ENCODE peak calls at places on chromosome 14, in nine cellular contexts. One of them, this sample, is unnamed.

GRCh38 chr14:25461780-25462179 is 411.8 kb upstream of the STXBP6 start:
- DNase-seq in AG04450: no peak
- DNase-seq in right atrium auricular region: no peak
- DNase-seq in OCI-LY7: no peak
- DNase-seq in HepG2: no peak
- DNase-seq in HL-60: no peak
- DNase-seq in astrocyte of the spinal cord: no peak
- DNase-seq in lung: no peak
- DNase-seq in colonic mucosa: no peak
- DNase-seq in this sample: no peak

GRCh38 chr14:105487986-105488777 is 1.5 kb downstream of the CRIP1 start:
- DNase-seq in AG04450: no peak
- DNase-seq in right atrium auricular region: peak; percentile 62
- DNase-seq in OCI-LY7: no peak
- DNase-seq in HepG2: no peak
- DNase-seq in HL-60: no peak
- DNase-seq in astrocyte of the spinal cord: no peak
- DNase-seq in lung: no peak
- DNase-seq in colonic mucosa: peak; percentile 86
- DNase-seq in this sample: peak; percentile 26

GRCh38 chr14:67881225-67881624 is 61.6 kb downstream of the RAD51B start:
- DNase-seq in AG04450: no peak
- DNase-seq in right atrium auricular region: no peak
- DNase-seq in OCI-LY7: no peak
- DNase-seq in HepG2: no peak
- DNase-seq in HL-60: no peak
- DNase-seq in astrocyte of the spinal cord: no peak
- DNase-seq in lung: no peak
- DNase-seq in colonic mucosa: no peak
- DNase-seq in this sample: no peak

GRCh38 chr14:90880282-90880681 is 64.1 kb upstream of the TTC7B start:
- DNase-seq in AG04450: no peak
- DNase-seq in right atrium auricular region: no peak
- DNase-seq in OCI-LY7: no peak
- DNase-seq in HepG2: no peak
- DNase-seq in HL-60: no peak
- DNase-seq in astrocyte of the spinal cord: no peak
- DNase-seq in lung: no peak
- DNase-seq in colonic mucosa: no peak
- DNase-seq in this sample: no peak

GRCh38 chr14:32078030-32078793 is 1.1 kb downstream of the ARHGAP5 start:
- DNase-seq in AG04450: no peak
- DNase-seq in right atrium auricular region: peak; percentile 63
- DNase-seq in OCI-LY7: peak; percentile 8
- DNase-seq in HepG2: peak; percentile 70
- DNase-seq in HL-60: no peak
- DNase-seq in astrocyte of the spinal cord: peak; percentile 50
- DNase-seq in lung: peak; percentile 41
- DNase-seq in colonic mucosa: peak; percentile 45
- DNase-seq in this sample: peak; percentile 33

GRCh38 chr14:43901950-43902349 is 605.1 kb downstream of the FSCB start:
- DNase-seq in AG04450: no peak
- DNase-seq in right atrium auricular region: no peak
- DNase-seq in OCI-LY7: no peak
- DNase-seq in HepG2: peak; percentile 70
- DNase-seq in HL-60: no peak
- DNase-seq in astrocyte of the spinal cord: no peak
- DNase-seq in lung: no peak
- DNase-seq in colonic mucosa: no peak
- DNase-seq in this sample: no peak

GRCh38 chr14:102728509-102728908 is 48.7 kb upstream of the TRAF3 start:
- DNase-seq in AG04450: no peak
- DNase-seq in right atrium auricular region: no peak
- DNase-seq in OCI-LY7: no peak
- DNase-seq in HepG2: no peak
- DNase-seq in HL-60: no peak
- DNase-seq in astrocyte of the spinal cord: no peak
- DNase-seq in lung: no peak
- DNase-seq in colonic mucosa: no peak
- DNase-seq in this sample: no peak

GRCh38 chr14:99549684-99550083 is 54.3 kb downstream of the CCDC85C start:
- DNase-seq in AG04450: no peak
- DNase-seq in right atrium auricular region: no peak
- DNase-seq in OCI-LY7: no peak
- DNase-seq in HepG2: peak; percentile 57
- DNase-seq in HL-60: no peak
- DNase-seq in astrocyte of the spinal cord: no peak
- DNase-seq in lung: no peak
- DNase-seq in colonic mucosa: no peak
- DNase-seq in this sample: no peak

GRCh38 chr14:91545204-91545603 is 35.1 kb upstream of the PPP4R3A start:
- DNase-seq in AG04450: no peak
- DNase-seq in right atrium auricular region: no peak
- DNase-seq in OCI-LY7: no peak
- DNase-seq in HepG2: no peak
- DNase-seq in HL-60: no peak
- DNase-seq in astrocyte of the spinal cord: no peak
- DNase-seq in lung: no peak
- DNase-seq in colonic mucosa: no peak
- DNase-seq in this sample: no peak

GRCh38 chr14:105389976-105390848 is 8.1 kb upstream of the TEX22 start:
- DNase-seq in AG04450: no peak
- DNase-seq in right atrium auricular region: no peak
- DNase-seq in OCI-LY7: peak; percentile 19
- DNase-seq in HepG2: no peak
- DNase-seq in HL-60: peak; percentile 48
- DNase-seq in astrocyte of the spinal cord: no peak
- DNase-seq in lung: no peak
- DNase-seq in colonic mucosa: no peak
- DNase-seq in this sample: no peak

GRCh38 chr14:71135496-71135895 is 228.2 kb downstream of the PCNX1 start:
- DNase-seq in AG04450: no peak
- DNase-seq in right atrium auricular region: no peak
- DNase-seq in OCI-LY7: no peak
- DNase-seq in HepG2: no peak
- DNase-seq in HL-60: no peak
- DNase-seq in astrocyte of the spinal cord: no peak
- DNase-seq in lung: no peak
- DNase-seq in colonic mucosa: no peak
- DNase-seq in this sample: no peak

GRCh38 chr14:37595809-37596595 is 573 bp downstream of the TTC6 start:
- DNase-seq in AG04450: no peak
- DNase-seq in right atrium auricular region: no peak
- DNase-seq in OCI-LY7: no peak
- DNase-seq in HepG2: peak; percentile 99
- DNase-seq in HL-60: peak; percentile 45
- DNase-seq in astrocyte of the spinal cord: no peak
- DNase-seq in lung: peak; percentile 86
- DNase-seq in colonic mucosa: peak; percentile 94
- DNase-seq in this sample: no peak

GRCh38 chr14:65431951-65432350 is 19.4 kb downstream of the FUT8 start:
- DNase-seq in AG04450: no peak
- DNase-seq in right atrium auricular region: no peak
- DNase-seq in OCI-LY7: no peak
- DNase-seq in HepG2: no peak
- DNase-seq in HL-60: no peak
- DNase-seq in astrocyte of the spinal cord: peak; percentile 49
- DNase-seq in lung: no peak
- DNase-seq in colonic mucosa: no peak
- DNase-seq in this sample: no peak

GRCh38 chr14:96164861-96165490 is 39.7 kb upstream of the BDKRB2 start:
- DNase-seq in AG04450: no peak
- DNase-seq in right atrium auricular region: peak; percentile 38
- DNase-seq in OCI-LY7: no peak
- DNase-seq in HepG2: no peak
- DNase-seq in HL-60: no peak
- DNase-seq in astrocyte of the spinal cord: no peak
- DNase-seq in lung: no peak
- DNase-seq in colonic mucosa: peak; percentile 11
- DNase-seq in this sample: no peak

GRCh38 chr14:20690848-20691640 is 2.5 kb downstream of the ANG start:
- DNase-seq in AG04450: no peak
- DNase-seq in right atrium auricular region: peak; percentile 63
- DNase-seq in OCI-LY7: peak; percentile 70
- DNase-seq in HepG2: peak; percentile 84
- DNase-seq in HL-60: peak; percentile 49
- DNase-seq in astrocyte of the spinal cord: peak; percentile 70
- DNase-seq in lung: peak; percentile 53
- DNase-seq in colonic mucosa: peak; percentile 75
- DNase-seq in this sample: no peak

GRCh38 chr14:96405603-96406158 is 13.8 kb downstream of the AK7 start:
- DNase-seq in AG04450: no peak
- DNase-seq in right atrium auricular region: no peak
- DNase-seq in OCI-LY7: no peak
- DNase-seq in HepG2: no peak
- DNase-seq in HL-60: no peak
- DNase-seq in astrocyte of the spinal cord: no peak
- DNase-seq in lung: no peak
- DNase-seq in colonic mucosa: no peak
- DNase-seq in this sample: no peak

GRCh38 chr14:96502621-96503251 is 554 bp downstream of the PAPOLA start:
- DNase-seq in AG04450: no peak
- DNase-seq in right atrium auricular region: peak; percentile 62
- DNase-seq in OCI-LY7: peak; percentile 74
- DNase-seq in HepG2: peak; percentile 26
- DNase-seq in HL-60: peak; percentile 63
- DNase-seq in astrocyte of the spinal cord: peak; percentile 22
- DNase-seq in lung: peak; percentile 59
- DNase-seq in colonic mucosa: peak; percentile 55
- DNase-seq in this sample: peak; percentile 50

GRCh38 chr14:32542507-32542906 is 213.4 kb downstream of the AKAP6 start:
- DNase-seq in AG04450: no peak
- DNase-seq in right atrium auricular region: no peak
- DNase-seq in OCI-LY7: no peak
- DNase-seq in HepG2: no peak
- DNase-seq in HL-60: no peak
- DNase-seq in astrocyte of the spinal cord: no peak
- DNase-seq in lung: no peak
- DNase-seq in colonic mucosa: no peak
- DNase-seq in this sample: no peak

GRCh38 chr14:103074699-103075341 is 9.2 kb upstream of the LBHD2 start:
- DNase-seq in AG04450: no peak
- DNase-seq in right atrium auricular region: peak; percentile 85
- DNase-seq in OCI-LY7: no peak
- DNase-seq in HepG2: peak; percentile 70
- DNase-seq in HL-60: no peak
- DNase-seq in astrocyte of the spinal cord: no peak
- DNase-seq in lung: peak; percentile 82
- DNase-seq in colonic mucosa: peak; percentile 79
- DNase-seq in this sample: peak; percentile 82

GRCh38 chr14:94143239-94143638 is 13.8 kb upstream of the IFI27L2 start:
- DNase-seq in AG04450: no peak
- DNase-seq in right atrium auricular region: no peak
- DNase-seq in OCI-LY7: peak; percentile 41
- DNase-seq in HepG2: peak; percentile 28
- DNase-seq in HL-60: no peak
- DNase-seq in astrocyte of the spinal cord: no peak
- DNase-seq in lung: no peak
- DNase-seq in colonic mucosa: no peak
- DNase-seq in this sample: no peak
- TF ChIP-seq CTCF in AG04450: peak; percentile 44
- TF ChIP-seq CTCF in right atrium auricular region: no peak
- TF ChIP-seq CTCF in OCI-LY7: peak; percentile 69
- TF ChIP-seq CTCF in HepG2: peak; percentile 64
- TF ChIP-seq CTCF in HL-60: no peak
- TF ChIP-seq CTCF in astrocyte of the spinal cord: peak; percentile 47
- TF ChIP-seq CTCF in lung: no peak
- TF ChIP-seq CTCF in colonic mucosa: no peak
- TF ChIP-seq CTCF in this sample: peak; percentile 39

GRCh38 chr14:98510392-98510791 is 761.6 kb downstream of the BCL11B start:
- DNase-seq in AG04450: no peak
- DNase-seq in right atrium auricular region: no peak
- DNase-seq in OCI-LY7: no peak
- DNase-seq in HepG2: no peak
- DNase-seq in HL-60: no peak
- DNase-seq in astrocyte of the spinal cord: no peak
- DNase-seq in lung: no peak
- DNase-seq in colonic mucosa: no peak
- DNase-seq in this sample: no peak

GRCh38 chr14:98514016-98514415 is 758.0 kb downstream of the BCL11B start:
- DNase-seq in AG04450: no peak
- DNase-seq in right atrium auricular region: no peak
- DNase-seq in OCI-LY7: no peak
- DNase-seq in HepG2: no peak
- DNase-seq in HL-60: no peak
- DNase-seq in astrocyte of the spinal cord: no peak
- DNase-seq in lung: no peak
- DNase-seq in colonic mucosa: no peak
- DNase-seq in this sample: no peak

GRCh38 chr14:98512501-98513251 is 759.3 kb downstream of the BCL11B start:
- DNase-seq in AG04450: no peak
- DNase-seq in right atrium auricular region: no peak
- DNase-seq in OCI-LY7: no peak
- DNase-seq in HepG2: no peak
- DNase-seq in HL-60: no peak
- DNase-seq in astrocyte of the spinal cord: no peak
- DNase-seq in lung: no peak
- DNase-seq in colonic mucosa: no peak
- DNase-seq in this sample: no peak

DNA sequence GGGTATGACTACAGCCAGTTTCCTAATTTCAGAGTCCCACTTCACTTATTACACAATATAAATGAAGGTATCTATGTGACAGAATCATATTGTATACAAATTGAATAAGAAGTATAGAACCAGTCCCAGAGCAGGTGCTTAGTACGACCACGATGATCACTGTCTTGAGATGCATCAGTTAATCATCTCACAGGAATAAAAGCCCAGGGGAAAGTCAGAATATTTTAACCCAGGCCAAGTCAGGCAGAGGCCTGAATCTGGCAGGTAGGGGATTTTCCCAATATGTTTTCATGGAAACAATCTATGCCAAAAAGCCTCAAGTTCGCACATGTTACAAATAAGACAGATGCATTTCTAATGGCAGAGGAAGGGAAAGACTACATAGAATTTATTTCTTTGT is 758.4 kb downstream of the BCL11B start:
- DNase-seq in AG04450: no peak
- DNase-seq in right atrium auricular region: no peak
- DNase-seq in OCI-LY7: no peak
- DNase-seq in HepG2: no peak
- DNase-seq in HL-60: no peak
- DNase-seq in astrocyte of the spinal cord: no peak
- DNase-seq in lung: no peak
- DNase-seq in colonic mucosa: no peak
- DNase-seq in this sample: no peak
- H3K4me3 ChIP-seq in AG04450: no peak overlapping the region
- H3K4me3 ChIP-seq in right atrium auricular region: no peak overlapping the region
- H3K4me3 ChIP-seq in OCI-LY7: no peak overlapping the region
- H3K4me3 ChIP-seq in HepG2: no peak overlapping the region
- H3K4me3 ChIP-seq in HL-60: no peak overlapping the region
- H3K4me3 ChIP-seq in astrocyte of the spinal cord: no peak overlapping the region
- H3K4me3 ChIP-seq in lung: no peak overlapping the region
- H3K4me3 ChIP-seq in colonic mucosa: no peak overlapping the region
- H3K4me3 ChIP-seq in this sample: no peak overlapping the region

GRCh38 chr14:61923348-61923747 is 161.1 kb downstream of the SNAPC1 start:
- DNase-seq in AG04450: peak; percentile 23
- DNase-seq in right atrium auricular region: no peak
- DNase-seq in OCI-LY7: no peak
- DNase-seq in HepG2: no peak
- DNase-seq in HL-60: no peak
- DNase-seq in astrocyte of the spinal cord: peak; percentile 7
- DNase-seq in lung: no peak
- DNase-seq in colonic mucosa: no peak
- DNase-seq in this sample: no peak
- TF ChIP-seq CTCF in AG04450: peak; percentile 83
- TF ChIP-seq CTCF in right atrium auricular region: peak; percentile 46
- TF ChIP-seq CTCF in OCI-LY7: peak; percentile 54
- TF ChIP-seq CTCF in HepG2: peak; percentile 9
- TF ChIP-seq CTCF in HL-60: no peak
- TF ChIP-seq CTCF in astrocyte of the spinal cord: peak; percentile 35
- TF ChIP-seq CTCF in lung: no peak
- TF ChIP-seq CTCF in colonic mucosa: no peak
- TF ChIP-seq CTCF in this sample: peak; percentile 12

GRCh38 chr14:80455031-80455430 is 243.7 kb upstream of the DIO2 start:
- DNase-seq in AG04450: no peak
- DNase-seq in right atrium auricular region: no peak
- DNase-seq in OCI-LY7: no peak
- DNase-seq in HepG2: no peak
- DNase-seq in HL-60: no peak
- DNase-seq in astrocyte of the spinal cord: no peak
- DNase-seq in lung: no peak
- DNase-seq in colonic mucosa: no peak
- DNase-seq in this sample: no peak
- H3K4me3 ChIP-seq in AG04450: no peak overlapping the region
- H3K4me3 ChIP-seq in right atrium auricular region: no peak overlapping the region
- H3K4me3 ChIP-seq in OCI-LY7: no peak overlapping the region
- H3K4me3 ChIP-seq in HepG2: no peak overlapping the region
- H3K4me3 ChIP-seq in HL-60: no peak overlapping the region
- H3K4me3 ChIP-seq in astrocyte of the spinal cord: no peak overlapping the region
- H3K4me3 ChIP-seq in lung: no peak overlapping the region
- H3K4me3 ChIP-seq in colonic mucosa: no peak overlapping the region
- H3K4me3 ChIP-seq in this sample: no peak overlapping the region

This sample was measured in left ventricle myocardium inferior.